ENCODE peak calls at places on chromosomes 1 and 21, in ten cellular contexts. P is fibroblast of lung, S is left lung, B is GM12878, Z is HFF-Myc, U is AG09309, W is kidney, M is HL-60, F is fibroblast of the aortic adventitia, H is GM12864. I is an unnamed sample.

GRCh38 chr1:98964198-98964597 is 40.5 kb downstream of the PLPPR5 start:
- DNase-seq in B (no peak), H (no peak), M (no peak), F (no peak), P (no peak), W (no peak), Z (no peak), S (no peak), U (no peak), I (no peak)

GRCh38 chr1:58293388-58293787 is 253.1 kb downstream of the OMA1 start:
- DNase-seq in S (no peak), F (peak), W (no peak), M (no peak), U (peak), P (no peak), H (no peak), B (no peak), Z (no peak), I (peak)

GRCh38 chr1:41400235-41400634 is 39.0 kb downstream of the FOXO6 start:
- DNase-seq in B (no peak), Z (no peak), U (no peak), P (peak), S (no peak), H (no peak), M (no peak), W (no peak), F (no peak), I (no peak)

GRCh38 chr1:167618366-167618765 is 11.7 kb upstream of the RCSD1 start:
- DNase-seq in Z (no peak), B (no peak), M (no peak), P (no peak), F (no peak), W (no peak), U (no peak), H (no peak), S (no peak), I (no peak)

GRCh38 chr1:178513278-178513983 is 522 bp downstream of the TEX35 start:
- DNase-seq in U (no peak), S (no peak), Z (no peak), M (no peak), F (peak), P (peak), B (no peak), W (peak), H (no peak), I (no peak)

GRCh38 chr1:230067871-230068814 is 1.1 kb downstream of the GALNT2 start:
- DNase-seq in S (peak), B (no peak), P (peak), F (no peak), U (no peak), H (no peak), W (peak), Z (no peak), M (peak), I (peak)

GRCh38 chr1:33697816-33698215 is 166.1 kb upstream of the HMGB4 start:
- DNase-seq in P (no peak), S (no peak), F (no peak), M (no peak), W (no peak), H (no peak), Z (no peak), B (no peak), U (no peak), I (no peak)

GRCh38 chr1:73604739-73605138 is 593.2 kb downstream of the LRRIQ3 start:
- DNase-seq in Z (no peak), F (no peak), H (no peak), W (no peak), U (no peak), B (no peak), S (no peak), M (no peak), P (no peak), I (no peak)

GRCh38 chr1:58814251-58815068 is 30.6 kb upstream of the JUN start:
- DNase-seq in B (no peak), P (peak), M (no peak), H (no peak), F (no peak), S (peak), Z (no peak), U (no peak), W (peak), I (peak)

DNA sequence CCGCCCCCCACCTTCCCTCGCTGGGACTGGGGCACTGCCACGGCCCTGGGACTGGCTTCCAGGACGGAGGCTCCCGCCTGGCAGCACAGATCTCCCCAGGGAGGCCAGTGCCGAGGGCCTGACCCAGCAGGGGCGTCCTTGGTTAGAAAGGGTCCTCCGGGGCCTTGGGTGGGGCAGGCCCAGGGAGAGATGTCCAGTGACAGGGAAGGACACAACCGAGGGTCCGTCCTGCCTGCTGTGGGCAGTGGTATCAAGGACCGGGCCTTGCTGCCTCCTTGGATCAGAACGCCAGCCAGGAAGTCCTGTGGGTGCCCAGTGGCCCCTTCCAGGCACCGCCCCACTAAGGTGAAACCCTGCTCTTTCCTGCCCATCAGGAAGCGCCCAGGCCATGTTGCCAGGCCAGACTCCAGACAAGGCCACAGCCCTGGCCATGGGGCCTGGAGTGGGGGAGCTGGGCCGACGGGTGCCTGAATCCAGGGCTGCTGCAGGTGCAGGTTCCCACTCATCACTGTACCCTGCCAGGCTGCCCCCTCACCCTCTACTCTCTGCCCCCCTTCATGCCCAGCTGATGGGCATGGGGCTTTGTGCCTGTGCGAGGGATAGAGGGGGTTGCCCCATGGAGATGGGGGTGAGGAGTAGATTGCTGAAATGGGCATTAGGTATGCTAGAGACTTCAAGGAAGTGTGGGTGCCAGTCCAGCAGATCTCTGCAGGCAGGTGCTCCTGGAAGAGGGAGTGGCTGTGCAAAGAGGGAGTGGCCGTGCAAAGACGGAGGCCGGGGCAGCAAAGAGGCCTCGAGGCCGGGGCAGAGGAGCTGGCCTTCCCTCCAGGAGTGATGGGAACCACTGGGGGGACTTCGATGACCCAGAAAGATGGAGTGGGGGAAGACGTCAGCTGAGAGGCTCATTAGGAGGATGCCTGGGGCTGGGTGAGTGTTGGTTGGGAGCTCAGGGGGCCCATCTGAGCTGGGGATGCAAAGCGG is 2.2 kb upstream of the PRKCZ start:
- DNase-seq in W (no peak), P (no peak), F (no peak), Z (no peak), B (no peak), S (peak), M (no peak), H (no peak), U (no peak), I (no peak)
- H3K4me3 ChIP-seq in W (no peak), P (no peak), F (no peak), Z (no peak), B (no peak), S (no peak), M (no peak), H (no peak), U (no peak), I (peak)

GRCh38 chr1:29332204-29332603 is 95.9 kb downstream of the PTPRU start:
- DNase-seq in P (peak), W (no peak), B (no peak), Z (peak), F (peak), S (no peak), M (peak), U (no peak), H (no peak), I (no peak)
- TF ChIP-seq CTCF in P (peak), W (peak), B (peak), Z (peak), F (peak), S (no peak), M (peak), U (peak), H (peak), I (peak)

DNA sequence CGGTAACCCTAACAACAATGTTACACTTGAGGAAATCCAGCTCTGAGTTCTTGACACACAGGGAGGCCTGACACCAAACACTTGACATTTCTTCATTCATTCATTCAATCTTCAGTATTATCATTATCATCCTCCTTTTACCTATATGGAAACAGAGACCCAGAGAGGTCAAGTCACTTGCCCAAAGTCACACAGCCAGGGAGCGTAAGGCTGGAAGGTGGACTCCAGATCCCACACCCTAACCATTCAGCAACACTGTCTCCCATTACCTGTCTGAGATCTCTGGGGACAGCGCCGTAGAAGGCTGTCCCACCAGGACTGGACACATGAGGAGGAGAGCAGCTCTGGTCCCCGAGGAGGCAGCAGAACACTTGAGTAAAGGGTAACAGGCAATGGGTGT is 101.4 kb downstream of the SYF2 start:
- DNase-seq in S (no peak), F (no peak), W (no peak), U (no peak), Z (no peak), H (no peak), B (no peak), M (no peak), P (no peak), I (peak)
- H3K4me3 ChIP-seq in S (no peak), F (no peak), W (no peak), U (no peak), Z (no peak), H (no peak), B (no peak), M (no peak), P (no peak), I (no peak)

GRCh38 chr1:117289316-117289715 is 77.9 kb upstream of the MAN1A2 start:
- DNase-seq in U (no peak), H (no peak), M (no peak), B (no peak), F (no peak), S (no peak), W (no peak), P (no peak), Z (no peak), I (no peak)

GRCh38 chr1:117286562-117286961 is 75.8 kb upstream of the VTCN1 start:
- DNase-seq in P (no peak), M (no peak), B (no peak), H (no peak), Z (no peak), S (no peak), W (no peak), U (no peak), F (no peak), I (no peak)

DNA sequence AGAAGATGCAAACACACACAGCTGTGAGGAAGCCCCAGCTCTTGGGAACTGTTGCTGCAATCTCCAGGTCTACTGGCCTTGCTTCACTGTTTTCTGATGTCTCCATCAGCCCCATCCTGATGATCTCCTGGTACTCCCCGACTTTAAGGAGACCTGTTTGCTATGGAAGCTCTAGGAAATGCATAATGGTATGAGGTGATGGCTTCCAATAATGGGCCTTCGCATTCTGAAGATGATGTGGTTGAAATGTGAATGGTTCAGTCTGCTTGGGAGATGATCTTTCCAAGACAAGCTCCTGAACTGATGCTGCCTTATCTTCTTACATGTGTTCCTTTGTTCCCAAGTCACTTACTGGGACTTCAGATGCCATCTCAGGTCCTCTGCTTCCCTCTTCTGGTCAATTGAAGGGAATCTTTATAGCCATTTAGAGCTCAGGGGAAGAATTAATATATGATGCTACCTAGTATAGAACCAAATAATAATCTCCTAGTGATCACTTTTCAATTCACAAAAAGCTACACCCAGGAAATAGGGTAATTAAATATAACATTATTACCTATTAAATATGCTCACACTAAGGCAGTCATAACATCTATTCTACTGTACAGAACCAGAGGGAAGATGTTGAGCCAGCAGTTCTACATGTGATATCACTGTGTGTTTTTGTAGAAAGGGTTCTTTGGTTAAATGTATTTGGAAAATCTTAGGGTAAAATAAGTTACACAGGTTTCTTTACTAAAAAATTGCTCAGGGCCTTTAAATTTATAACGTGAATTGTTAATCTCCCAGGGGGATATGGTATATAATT is 73.9 kb upstream of the VTCN1 start:
- DNase-seq in M (peak), B (no peak), F (peak), Z (peak), W (no peak), P (peak), S (no peak), H (no peak), U (peak), I (no peak)
- TF ChIP-seq CTCF in M (peak), B (peak), F (peak), Z (peak), W (peak), P (peak), S (no peak), H (peak), U (peak), I (peak)

GRCh38 chr1:171965802-171966201 is 124.5 kb downstream of the DNM3 start:
- DNase-seq in H (no peak), B (no peak), F (peak), U (no peak), P (no peak), S (no peak), Z (no peak), W (no peak), M (no peak), I (no peak)
- H3K4me3 ChIP-seq in H (no peak), B (no peak), F (no peak), U (no peak), P (no peak), S (no peak), Z (no peak), W (no peak), M (no peak), I (no peak)

DNA sequence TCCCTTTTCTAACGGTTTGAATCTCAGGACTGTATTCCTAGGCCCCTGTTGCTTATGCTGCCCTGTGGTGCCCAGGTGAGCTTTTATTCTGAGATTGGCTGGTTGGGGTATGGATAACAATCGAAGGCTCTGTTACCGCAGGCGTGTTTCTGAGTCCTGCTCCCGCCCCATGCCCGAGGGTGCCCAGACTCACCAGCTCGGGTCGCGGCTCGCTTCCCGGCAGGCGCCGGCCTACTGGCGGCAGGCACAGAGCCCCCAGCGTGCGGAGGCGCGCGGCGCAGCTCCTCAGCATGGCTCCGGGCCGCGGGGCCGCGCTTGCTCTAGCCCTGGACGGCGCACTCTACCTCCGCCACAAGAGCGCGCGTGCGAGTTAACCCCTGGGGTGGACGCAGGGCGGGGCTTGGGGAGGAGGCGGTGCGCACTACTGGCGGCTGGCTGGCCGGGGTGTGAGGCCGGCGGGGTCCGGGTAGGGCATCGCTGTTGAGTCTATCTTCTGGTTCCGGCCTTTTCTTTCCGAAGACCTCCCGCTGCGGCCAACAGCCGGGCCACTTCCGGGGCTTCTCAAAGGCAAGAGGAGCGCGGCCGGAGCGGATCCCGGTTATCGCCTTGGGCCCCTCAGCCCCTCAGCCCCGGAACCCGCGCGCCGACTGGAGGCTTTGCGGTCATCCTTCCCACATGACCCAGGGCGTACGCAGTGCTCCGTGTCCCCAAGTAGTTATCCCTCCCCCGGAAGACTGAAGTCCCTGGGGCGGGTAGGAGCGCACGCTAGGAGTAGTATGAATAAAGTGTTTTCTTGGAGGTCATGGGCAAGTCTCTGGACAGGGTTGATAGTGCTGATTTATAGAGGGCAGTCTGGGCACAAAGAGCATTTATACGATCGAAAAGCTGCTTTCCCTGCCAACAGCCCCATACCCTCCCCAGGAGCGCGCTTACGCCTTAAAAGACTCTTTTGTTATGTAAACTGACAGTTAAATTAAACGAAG is at the start of gene THEM4:
- DNase-seq in F (peak), U (peak), Z (peak), M (peak), S (peak), H (peak), W (peak), P (peak), B (peak), I (peak)
- TF ChIP-seq CTCF in F (peak), U (no peak), Z (no peak), M (no peak), S (peak), H (peak), W (peak), P (peak), B (peak), I (peak)

GRCh38 chr21:44761747-44762208 is 39.8 kb downstream of the UBE2G2 start:
- DNase-seq in U (no peak), H (no peak), M (no peak), B (no peak), F (no peak), Z (no peak), W (no peak), S (no peak), P (no peak), I (no peak)
- H3K4me3 ChIP-seq in U (no peak), H (no peak), M (no peak), B (no peak), F (no peak), Z (no peak), W (no peak), S (no peak), P (no peak), I (no peak)

GRCh38 chr1:156338180-156338973 is at the start of the genes CCT3 and TSACC:
- DNase-seq in U (peak), W (peak), Z (peak), F (peak), P (peak), S (peak), M (peak), H (peak), B (peak), I (peak)

GRCh38 chr1:156337052-156337887 is 822 bp downstream of the CCT3 start:
- DNase-seq in P (no peak), B (no peak), W (no peak), Z (no peak), U (no peak), H (no peak), M (no peak), S (no peak), F (peak), I (no peak)

GRCh38 chr1:156337888-156338179 is 258 bp downstream of the CCT3 start:
- DNase-seq in F (no peak), S (no peak), W (no peak), P (no peak), Z (no peak), H (no peak), B (no peak), U (no peak), M (no peak), I (no peak)

DNA sequence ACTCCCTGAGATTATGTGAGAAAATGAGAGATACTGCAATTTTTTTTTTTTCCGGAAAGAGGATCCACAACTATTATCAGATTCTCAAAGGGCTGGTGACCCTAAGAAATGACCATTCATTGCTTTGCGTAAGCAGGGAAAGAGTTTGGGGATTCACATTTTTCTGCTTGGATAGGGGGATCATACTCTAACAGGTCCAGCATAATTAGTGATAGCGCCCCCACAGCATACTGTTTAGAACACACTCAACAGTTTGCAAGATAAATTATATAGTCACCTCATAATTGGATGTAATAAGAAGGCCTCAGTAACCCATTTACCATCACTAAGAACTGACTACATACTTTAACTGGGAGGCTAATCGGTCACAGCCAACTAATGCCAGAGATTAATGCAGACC is 1.9 kb downstream of the CCT3 start:
- DNase-seq in Z (no peak), H (no peak), W (no peak), M (peak), B (no peak), P (no peak), F (no peak), S (no peak), U (no peak), I (no peak)
- TF ChIP-seq CTCF in Z (peak), H (peak), W (no peak), M (peak), B (peak), P (no peak), F (no peak), S (no peak), U (no peak), I (no peak)

DNA sequence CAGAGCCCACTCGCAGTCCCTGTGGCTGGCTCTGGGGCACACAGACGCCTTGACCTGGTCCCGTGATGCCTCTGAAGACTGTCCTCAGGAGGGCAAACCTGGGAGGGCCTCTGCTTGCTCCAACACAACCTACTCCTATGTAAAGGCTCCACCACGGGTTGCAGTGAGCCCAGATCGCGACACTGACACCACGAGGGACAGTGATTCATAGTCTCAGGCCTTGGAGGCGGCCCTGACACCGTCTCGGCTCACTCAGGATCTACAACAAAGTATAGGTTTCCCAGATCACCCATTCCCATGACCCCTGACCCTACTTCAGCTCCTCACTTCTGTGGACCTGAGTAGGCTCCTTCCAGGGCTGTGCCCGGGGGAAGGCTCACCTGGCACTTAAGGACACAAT is 28.0 kb downstream of the NOL9 start:
- DNase-seq in Z (no peak), H (no peak), M (no peak), S (peak), U (no peak), F (no peak), W (peak), P (no peak), B (no peak), I (peak)
- H3K4me3 ChIP-seq in Z (no peak), H (no peak), M (no peak), S (no peak), U (no peak), F (no peak), W (no peak), P (no peak), B (no peak), I (no peak)

GRCh38 chr1:54728027-54728426 is 12.4 kb downstream of the TTC4 start:
- DNase-seq in W (no peak), M (no peak), F (no peak), S (no peak), P (no peak), Z (no peak), H (no peak), U (no peak), B (no peak), I (no peak)

GRCh38 chr1:54721719-54722118 is 6.1 kb downstream of the TTC4 start:
- DNase-seq in H (no peak), P (no peak), Z (no peak), W (no peak), F (no peak), B (no peak), U (no peak), M (no peak), S (no peak), I (no peak)

GRCh38 chr1:54724771-54725170 is 9.1 kb downstream of the TTC4 start:
- DNase-seq in F (no peak), P (no peak), M (no peak), H (no peak), W (no peak), Z (no peak), S (no peak), U (no peak), B (no peak), I (no peak)
- TF ChIP-seq CTCF in F (no peak), P (no peak), M (no peak), H (no peak), W (no peak), Z (no peak), S (no peak), U (no peak), B (no peak), I (no peak)